ENCODE peak calls at places on chromosome 12, in five cellular contexts. W is KG1, V is substantia nigra, F is EL, U is Calu3. R is an unnamed sample.

GRCh38 chr12:111225307-111225706 is 143.6 kb downstream of the PHETA1 start:
- DNase-seq in W (no peak), V (no peak), F (no peak), U (no peak), R (no peak)

GRCh38 chr12:121769297-121769830 is 24.1 kb downstream of the RHOF start:
- DNase-seq in V (no peak), W (no peak), F (no peak), U (no peak), R (no peak)

GRCh38 chr12:73625226-73625625 is 912.4 kb upstream of the ATXN7L3B start:
- DNase-seq in U (no peak), V (no peak), W (no peak), F (no peak), R (no peak)

GRCh38 chr12:60415361-60415760 is 819.5 kb downstream of the SLC16A7 start:
- DNase-seq in U (no peak), V (no peak), W (no peak), F (peak), R (no peak)

GRCh38 chr12:91326043-91327027 is 143.7 kb upstream of the DCN start:
- DNase-seq in V (no peak), U (peak), W (peak), F (peak), R (peak)

GRCh38 chr12:127293507-127294310 is 973.3 kb upstream of the TMEM132C start:
- DNase-seq in U (peak), W (no peak), V (peak), F (peak), R (peak)

GRCh38 chr12:23140710-23141109 is 515.7 kb downstream of the ETNK1 start:
- DNase-seq in W (no peak), U (no peak), V (no peak), F (no peak), R (no peak)

GRCh38 chr12:14701808-14702568 is 5.6 kb upstream of the GUCY2C start:
- DNase-seq in U (no peak), V (no peak), W (no peak), F (no peak), R (no peak)

GRCh38 chr12:53998174-53998899 is 1.6 kb upstream of the HOXC9 start:
- DNase-seq in V (no peak), F (no peak), U (no peak), W (no peak), R (no peak)

GRCh38 chr12:98440165-98440581 is 75.2 kb upstream of the TMPO start:
- DNase-seq in F (peak), U (peak), V (no peak), W (peak), R (peak)

GRCh38 chr12:25529738-25530137 is 23.3 kb downstream of the LMNTD1 start:
- DNase-seq in W (no peak), V (no peak), U (no peak), F (peak), R (no peak)

GRCh38 chr12:131720921-131721320 is 10.0 kb downstream of the SFSWAP start:
- DNase-seq in F (no peak), U (no peak), V (no peak), W (no peak), R (no peak)

GRCh38 chr12:106135075-106135474 is 3.7 kb downstream of the NUAK1 start:
- DNase-seq in F (no peak), U (no peak), W (no peak), V (no peak), R (peak)

GRCh38 chr12:92439397-92439779 is 263.4 kb upstream of the PLEKHG7 start:
- DNase-seq in W (no peak), U (no peak), F (peak), V (no peak), R (peak)

GRCh38 chr12:6460751-6461371 is 9.0 kb downstream of the TAPBPL start:
- DNase-seq in W (no peak), F (no peak), U (no peak), V (no peak), R (no peak)

GRCh38 chr12:48185181-48185919 is 1.9 kb downstream of the CCDC184 start:
- DNase-seq in V (no peak), U (no peak), F (peak), W (no peak), R (no peak)

GRCh38 chr12:18629916-18630315 is 107.9 kb downstream of the PLCZ1 start:
- DNase-seq in U (peak), W (no peak), V (no peak), F (no peak), R (no peak)

GRCh38 chr12:47741340-47741703 is 16.0 kb upstream of the ENDOU start:
- DNase-seq in F (peak), U (peak), V (peak), W (peak), R (no peak)

GRCh38 chr12:116277393-116278258 is at the start of gene MED13L:
- DNase-seq in V (peak), F (peak), U (peak), W (peak), R (peak)

GRCh38 chr12:9587903-9588600 is 19.7 kb downstream of the KLRB1 start:
- DNase-seq in U (no peak), W (no peak), F (no peak), V (no peak), R (no peak)

GRCh38 chr12:1606021-1606622 is 11.7 kb upstream of the FBXL14 start:
- DNase-seq in V (peak), W (no peak), U (peak), F (peak), R (peak)

GRCh38 chr12:124518051-124518932 is 49.1 kb downstream of the NCOR2 start:
- DNase-seq in W (peak), U (peak), V (peak), F (peak), R (peak)

GRCh38 chr12:92506460-92506859 is 196.3 kb upstream of the PLEKHG7 start:
- DNase-seq in V (no peak), F (no peak), W (no peak), U (peak), R (no peak)

GRCh38 chr12:122099856-122100255 is 21.3 kb downstream of the MLXIP start:
- DNase-seq in V (no peak), F (no peak), W (no peak), U (no peak), R (no peak)

GRCh38 chr12:96766232-96766631 is 140.8 kb upstream of the NEDD1 start:
- DNase-seq in F (no peak), W (no peak), V (no peak), U (peak), R (peak)

GRCh38 chr12:120085920-120086319 is 30.6 kb downstream of the RAB35 start:
- DNase-seq in W (peak), F (no peak), U (no peak), V (no peak), R (no peak)

GRCh38 chr12:48180857-48181495 is 2.5 kb upstream of the CCDC184 start:
- DNase-seq in W (no peak), V (no peak), U (no peak), F (no peak), R (no peak)

GRCh38 chr12:31727197-31727596 is 1.6 kb downstream of the AMN1 start:
- DNase-seq in F (no peak), U (no peak), W (no peak), V (no peak), R (no peak)

GRCh38 chr12:59164991-59165718 is 244.9 kb upstream of the LRIG3 start:
- DNase-seq in U (peak), W (no peak), V (no peak), F (peak), R (peak)

GRCh38 chr12:130880411-130880885 is 8.6 kb downstream of the RAN start:
- DNase-seq in F (no peak), U (no peak), W (no peak), V (no peak), R (peak)

GRCh38 chr12:13288937-13289643 is 92.6 kb downstream of the EMP1 start:
- DNase-seq in U (peak), V (no peak), F (no peak), W (no peak), R (no peak)

GRCh38 chr12:108193922-108194321 is 64.8 kb downstream of the WSCD2 start:
- DNase-seq in W (no peak), F (peak), U (peak), V (no peak), R (peak)

GRCh38 chr12:77893918-77894317 is 63.2 kb downstream of the NAV3 start:
- DNase-seq in V (no peak), F (peak), U (peak), W (no peak), R (no peak)

GRCh38 chr12:11746940-11747716 is 97.7 kb downstream of the ETV6 start:
- DNase-seq in V (no peak), U (no peak), F (no peak), W (no peak), R (no peak)

GRCh38 chr12:2998789-2999264 is 39.6 kb downstream of the TEAD4 start:
- DNase-seq in V (no peak), W (no peak), F (peak), U (no peak), R (peak)

GRCh38 chr12:122862872-122863701 is 27.8 kb downstream of the HIP1R start:
- DNase-seq in U (peak), W (no peak), V (no peak), F (no peak), R (no peak)

GRCh38 chr12:22765731-22766130 is 140.8 kb downstream of the ETNK1 start:
- DNase-seq in F (no peak), W (no peak), V (no peak), U (no peak), R (no peak)

R was measured in GM03348.